ENCODE peak calls at places on chromosomes 12 and 14, in four cellular contexts. P is CD8-positive, alpha-beta T cell; Q is body of pancreas; V is CD4-positive, alpha-beta T cell. O is an unnamed sample. For H3K9me3, the result is how much of the 10 kb centered on the place peaks cover.

GRCh38 chr14:58752782-58753181 is 115.0 kb downstream of the DACT1 start:
- DNase-seq in P (no peak), Q (peak), V (no peak), O (peak)

GRCh38 chr12:8455281-8455680 is 481 bp upstream of the CLEC6A start:
- DNase-seq in P (no peak), Q (no peak), V (no peak), O (no peak)

GRCh38 chr12:131082795-131083194 is 129.1 kb downstream of the ADGRD1 start:
- DNase-seq in P (no peak), Q (no peak), V (no peak), O (no peak)

GRCh38 chr14:104559769-104560585 is 19.6 kb upstream of the C14orf180 start:
- DNase-seq in P (no peak), Q (no peak), V (no peak), O (no peak)

GRCh38 chr14:103445783-103446182 is 60.6 kb downstream of the MARK3 start:
- DNase-seq in P (no peak), Q (peak), V (no peak), O (no peak)

GRCh38 chr12:47361389-47362031 is 281.8 kb upstream of the AMIGO2 start:
- DNase-seq in P (peak), Q (peak), V (peak), O (no peak)

GRCh38 chr12:65533177-65533883 is 254.8 kb downstream of the MSRB3 start:
- DNase-seq in P (no peak), Q (no peak), V (no peak), O (no peak)

GRCh38 chr14:72889366-72889765 is 4.5 kb downstream of the DPF3 start:
- DNase-seq in P (no peak), Q (no peak), V (no peak), O (no peak)

GRCh38 chr12:62604856-62605255 is 138.2 kb downstream of the MON2 start:
- DNase-seq in P (no peak), Q (no peak), V (no peak), O (no peak)

GRCh38 chr12:58633479-58633878 is 286.8 kb downstream of the LRIG3 start:
- DNase-seq in P (no peak), Q (no peak), V (no peak), O (no peak)

GRCh38 chr12:66119229-66119869 is 11.2 kb downstream of the LLPH start:
- DNase-seq in P (no peak), Q (no peak), V (no peak), O (no peak)

GRCh38 chr12:118377005-118377890 is 893 bp downstream of the SUDS3 start:
- DNase-seq in P (no peak), Q (no peak), V (no peak), O (no peak)

GRCh38 chr12:29220632-29221336 is 71.7 kb downstream of the FAR2 start:
- DNase-seq in P (no peak), Q (no peak), V (no peak), O (no peak)
- H3K9me3 ChIP-seq in P (under half), Q (under half), V (under half), O (under half)

GRCh38 chr12:132936163-132936562 is 19.9 kb downstream of the ZNF605 start:
- DNase-seq in P (no peak), Q (no peak), V (no peak), O (no peak)
- H3K9me3 ChIP-seq in P (under half), Q (under half), V (half or more), O (under half)

DNA sequence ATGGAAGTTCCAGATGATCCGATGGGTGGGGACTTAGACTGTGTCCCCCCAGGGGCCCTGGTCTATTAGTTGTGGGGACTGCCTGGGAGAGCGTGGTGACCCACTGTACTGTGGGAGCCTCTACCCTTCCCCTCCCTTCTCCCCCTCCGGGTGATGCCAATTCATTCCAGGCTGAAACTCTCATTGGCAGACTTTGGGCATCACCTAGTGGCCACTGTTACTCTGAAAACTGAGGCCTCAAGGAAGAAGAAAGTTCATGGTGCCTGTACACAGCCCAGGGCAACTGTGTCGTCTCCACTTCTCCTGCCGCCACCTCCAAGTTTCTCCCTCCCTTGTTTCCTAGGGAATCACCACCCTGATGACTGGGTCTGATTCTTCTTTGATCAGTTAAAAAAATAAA is 173.6 kb upstream of the ALG10B start:
- DNase-seq in P (no peak), Q (no peak), V (no peak), O (no peak)
- H3K9me3 ChIP-seq in P (under half), Q (under half), V (under half), O (under half)

DNA sequence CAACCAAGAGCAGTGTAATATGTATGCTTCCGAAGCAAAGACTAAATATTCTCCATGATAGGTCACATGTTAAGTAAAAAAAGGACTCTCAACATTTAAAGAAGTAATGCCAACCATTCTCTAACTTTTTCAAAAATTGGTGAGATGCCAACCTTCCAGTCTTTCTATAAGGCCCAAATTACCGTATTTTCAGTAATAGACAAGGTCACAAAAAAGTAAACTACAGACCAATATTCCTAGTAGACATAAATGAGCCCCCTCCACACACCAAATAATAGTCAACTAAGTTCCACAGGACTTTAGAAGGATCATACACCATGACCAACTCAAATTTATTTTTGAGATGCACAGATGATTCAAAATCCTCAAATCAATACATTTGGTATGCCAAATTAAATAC is 867.4 kb downstream of the TMEM121 start:
- DNase-seq in P (no peak), Q (no peak), V (no peak), O (no peak)
- H3K9me3 ChIP-seq in P (under half), Q (under half), V (under half), O (under half)

GRCh38 chr12:67477682-67478265 is 170.8 kb upstream of the DYRK2 start:
- DNase-seq in P (no peak), Q (no peak), V (no peak), O (no peak)
- H3K9me3 ChIP-seq in P (under half), Q (under half), V (under half), O (under half)

DNA sequence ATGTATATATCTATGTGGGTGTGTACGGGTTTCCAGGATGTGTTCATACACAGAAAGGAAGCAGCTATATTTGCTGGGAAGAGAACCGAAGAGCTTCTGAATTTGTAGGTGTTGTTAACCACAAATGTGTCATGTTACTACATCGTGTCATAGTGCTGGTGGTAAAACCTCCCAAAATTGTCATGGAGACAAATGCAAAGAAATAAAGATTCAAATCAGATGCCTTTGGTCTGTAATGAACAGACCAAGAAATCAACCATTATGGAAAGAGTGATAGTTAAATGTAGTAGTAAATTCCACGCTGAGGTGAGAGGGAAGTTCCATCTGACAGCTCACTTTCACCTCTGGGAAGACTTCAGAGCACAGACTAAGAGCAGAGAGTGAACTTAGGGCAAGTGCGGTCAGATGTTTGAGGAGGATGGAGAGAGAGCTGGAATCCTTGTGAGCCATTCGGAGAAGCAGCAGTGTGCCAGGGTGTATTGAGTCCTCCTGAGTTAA is 487.5 kb downstream of the TMEM121 start:
- DNase-seq in P (no peak), Q (no peak), V (no peak), O (no peak)
- H3K9me3 ChIP-seq in P (under half), Q (under half), V (under half), O (under half)

GRCh38 chr14:87450193-87450592 is 542.8 kb downstream of the GALC start:
- DNase-seq in P (no peak), Q (no peak), V (no peak), O (no peak)
- H3K9me3 ChIP-seq in P (under half), Q (under half), V (under half), O (under half)

DNA sequence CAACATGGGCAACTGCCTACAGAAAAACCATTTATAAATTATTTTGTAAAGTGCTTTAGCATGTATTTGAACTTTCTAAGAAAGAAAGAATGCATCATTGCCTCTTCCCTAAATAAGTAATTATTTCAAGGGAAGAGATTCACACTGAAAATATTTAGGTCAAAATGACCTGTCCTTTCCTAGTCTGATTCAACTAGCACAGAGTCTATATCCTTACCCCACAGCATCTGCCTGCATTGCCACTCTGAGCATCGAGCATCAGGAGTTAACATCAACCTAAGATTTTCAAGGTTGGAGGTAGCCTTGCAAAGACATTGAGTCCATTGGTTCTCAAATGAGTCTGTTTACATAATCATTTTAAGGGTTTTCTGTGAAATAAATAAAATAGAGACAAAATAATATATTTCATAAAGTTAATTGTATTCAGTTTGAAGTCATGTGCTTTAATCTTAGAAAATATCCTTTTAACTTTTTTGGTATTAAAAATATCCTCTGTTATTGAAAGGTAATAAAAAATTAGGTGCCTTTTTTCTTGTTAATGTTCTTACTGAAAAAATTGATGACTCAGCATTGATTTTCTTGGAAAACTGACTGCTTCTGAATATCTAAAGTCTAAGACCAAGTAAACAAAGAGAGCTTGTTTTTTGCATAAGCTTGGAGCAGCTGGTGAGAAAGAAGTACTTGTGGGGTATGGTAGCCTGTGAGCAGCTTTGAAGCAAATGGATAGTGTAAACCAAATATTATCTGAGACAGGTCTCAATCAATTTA is 268.9 kb upstream of the CLEC14A start:
- DNase-seq in P (no peak), Q (no peak), V (no peak), O (no peak)
- H3K9me3 ChIP-seq in P (under half), Q (under half), V (under half), O (under half)

DNA sequence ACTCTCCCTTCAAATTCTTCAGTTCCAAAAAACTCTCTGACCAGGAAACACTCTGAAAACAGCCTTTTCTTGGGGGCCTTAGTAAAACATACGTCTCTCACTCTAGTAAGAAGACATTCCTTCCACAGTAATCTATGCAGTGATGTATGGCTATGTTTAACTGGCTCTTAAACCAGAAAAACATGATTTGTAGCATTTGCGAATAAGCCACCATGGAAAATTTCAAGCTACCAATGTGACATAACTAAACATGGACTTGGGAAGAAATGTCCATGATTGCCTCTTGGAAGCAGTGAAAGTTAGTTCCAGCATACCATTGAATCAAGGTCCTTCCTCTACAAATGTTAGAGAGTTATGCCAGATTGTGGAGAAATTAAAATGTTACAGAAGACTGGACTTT is 121.5 kb upstream of the ATF7IP start:
- DNase-seq in P (no peak), Q (no peak), V (no peak), O (no peak)
- H3K9me3 ChIP-seq in P (under half), Q (under half), V (under half), O (under half)

GRCh38 chr14:39382463-39382862 is 49.8 kb downstream of the FBXO33 start:
- DNase-seq in P (no peak), Q (no peak), V (no peak), O (no peak)

GRCh38 chr14:39384177-39384576 is 48.1 kb downstream of the FBXO33 start:
- DNase-seq in P (no peak), Q (no peak), V (no peak), O (no peak)

GRCh38 chr14:39381366-39381765 is 50.9 kb downstream of the FBXO33 start:
- DNase-seq in P (no peak), Q (no peak), V (no peak), O (no peak)

GRCh38 chr14:39383026-39383626 is 49.1 kb downstream of the FBXO33 start:
- DNase-seq in P (no peak), Q (no peak), V (no peak), O (no peak)
- H3K9me3 ChIP-seq in P (under half), Q (under half), V (under half), O (under half)